ENCODE peak calls at places on chromosomes 6 and 20, in nine cellular contexts. M, G, Z, O, X, D, C, W and K are unnamed samples.

GRCh38 chr6:50936277-50936681 is 117.6 kb downstream of the TFAP2B start:
- DNase-seq in C (no peak), X (no peak), W (no peak), D (no peak), G (no peak), Z (peak), O (no peak), M (no peak), K (no peak)

GRCh38 chr20:14622796-14623195 is 285.4 kb upstream of the FLRT3 start:
- DNase-seq in C (no peak), G (no peak), M (peak), O (no peak), W (no peak), Z (peak), X (no peak), D (peak), K (peak)

GRCh38 chr6:38640216-38640909 is 634 bp upstream of the BTBD9 start:
- DNase-seq in C (no peak), G (no peak), Z (no peak), X (no peak), W (no peak), M (no peak), D (no peak), O (no peak), K (peak)

GRCh38 chr6:144264270-144265060 is 20.7 kb upstream of the UTRN start:
- DNase-seq in M (peak), X (peak), Z (peak), D (peak), W (no peak), O (no peak), C (no peak), G (no peak), K (peak)

GRCh38 chr6:75550544-75551167 is 51.0 kb upstream of the SENP6 start:
- DNase-seq in X (no peak), Z (no peak), C (no peak), G (no peak), W (no peak), O (no peak), M (no peak), D (no peak), K (no peak)

GRCh38 chr6:28943223-28943556 is 19.4 kb upstream of the TRIM27 start:
- DNase-seq in O (no peak), M (no peak), X (no peak), Z (no peak), D (no peak), C (no peak), G (no peak), W (no peak), K (peak)

GRCh38 chr20:18058661-18059467 is 1.1 kb upstream of the OVOL2 start:
- DNase-seq in X (no peak), D (no peak), G (no peak), C (no peak), M (no peak), Z (no peak), W (no peak), O (no peak), K (peak)

GRCh38 chr6:161265554-161265953 is 8.3 kb downstream of the AGPAT4 start:
- DNase-seq in C (no peak), M (no peak), Z (no peak), G (no peak), W (no peak), X (no peak), D (no peak), O (no peak), K (no peak)

GRCh38 chr6:6696867-6697531 is 108.5 kb downstream of the LY86 start:
- DNase-seq in Z (peak), G (no peak), X (peak), M (peak), D (peak), W (no peak), C (no peak), O (peak), K (peak)

GRCh38 chr6:167734662-167735497 is 91.8 kb upstream of the AFDN start:
- DNase-seq in D (no peak), C (no peak), W (no peak), X (no peak), M (no peak), Z (no peak), O (no peak), G (no peak), K (no peak)

GRCh38 chr20:31785089-31785488 is 34.1 kb upstream of the MYLK2 start:
- DNase-seq in M (no peak), X (no peak), G (no peak), C (no peak), Z (no peak), D (no peak), O (no peak), W (no peak), K (no peak)

GRCh38 chr6:158207452-158207788 is 39.3 kb downstream of the GTF2H5 start:
- DNase-seq in D (peak), C (no peak), M (peak), O (peak), W (no peak), G (no peak), Z (peak), X (peak), K (peak)

GRCh38 chr6:10316327-10316726 is 98.5 kb downstream of the TFAP2A start:
- DNase-seq in W (no peak), G (no peak), C (no peak), D (peak), X (peak), O (no peak), Z (peak), M (peak), K (peak)

GRCh38 chr20:25308671-25309394 is 60.9 kb downstream of the PYGB start:
- DNase-seq in C (no peak), X (peak), M (peak), W (no peak), Z (peak), D (no peak), O (no peak), G (no peak), K (peak)

GRCh38 chr20:51760905-51761544 is 7.2 kb downstream of the ATP9A start:
- DNase-seq in Z (peak), G (no peak), C (no peak), X (peak), D (no peak), W (no peak), M (peak), O (no peak), K (no peak)

GRCh38 chr20:50561379-50562078 is 51.3 kb downstream of the PTPN1 start:
- DNase-seq in X (peak), C (no peak), G (no peak), O (peak), W (no peak), M (peak), D (peak), Z (peak), K (peak)

GRCh38 chr6:152206072-152206818 is 398.8 kb downstream of the ESR1 start:
- DNase-seq in W (no peak), D (no peak), O (peak), Z (peak), G (no peak), X (peak), M (no peak), C (no peak), K (peak)

GRCh38 chr6:137968901-137969300 is 101.8 kb downstream of the TNFAIP3 start:
- DNase-seq in O (no peak), G (no peak), X (no peak), D (no peak), M (no peak), Z (peak), W (no peak), C (no peak), K (peak)

GRCh38 chr6:84357631-84358030 is 130.2 kb upstream of the CEP162 start:
- DNase-seq in O (no peak), D (no peak), Z (no peak), M (no peak), W (no peak), C (no peak), X (no peak), G (no peak), K (no peak)

GRCh38 chr6:16911088-16911487 is 149.8 kb upstream of the ATXN1 start:
- DNase-seq in D (no peak), O (no peak), C (no peak), M (no peak), X (no peak), Z (no peak), G (no peak), W (no peak), K (no peak)

GRCh38 chr20:46354207-46354555 is 45.9 kb upstream of the CDH22 start:
- DNase-seq in W (no peak), C (no peak), Z (no peak), X (no peak), G (no peak), M (no peak), O (no peak), D (no peak), K (no peak)

GRCh38 chr20:47675190-47676142 is 109.8 kb downstream of the SULF2 start:
- DNase-seq in M (no peak), X (no peak), C (no peak), Z (no peak), G (no peak), O (no peak), W (no peak), D (no peak), K (no peak)

GRCh38 chr6:40328376-40328987 is 258.7 kb downstream of the LRFN2 start:
- DNase-seq in C (peak), W (no peak), M (no peak), G (no peak), D (peak), Z (no peak), X (no peak), O (peak), K (no peak)

GRCh38 chr20:54047048-54047447 is 23.3 kb downstream of the BCAS1 start:
- DNase-seq in M (no peak), X (no peak), G (no peak), Z (no peak), W (no peak), D (no peak), C (no peak), O (no peak), K (no peak)

GRCh38 chr20:10619427-10619826 is 54.4 kb downstream of the JAG1 start:
- DNase-seq in Z (peak), D (peak), G (no peak), M (peak), X (peak), O (no peak), W (no peak), C (no peak), K (peak)

GRCh38 chr20:62500237-62500864 is 24.6 kb upstream of the GATA5 start:
- DNase-seq in C (peak), O (peak), M (peak), Z (peak), X (peak), W (peak), G (peak), D (peak), K (peak)

GRCh38 chr20:50980071-50980681 is 21.6 kb downstream of the MOCS3 start:
- DNase-seq in C (no peak), D (peak), G (no peak), M (peak), X (peak), W (no peak), O (peak), Z (peak), K (peak)

GRCh38 chr6:80348263-80348662 is 241.8 kb downstream of the BCKDHB start:
- DNase-seq in M (peak), G (no peak), D (no peak), C (no peak), O (no peak), W (no peak), Z (peak), X (no peak), K (no peak)

GRCh38 chr6:169978615-169979161 is 227.3 kb downstream of the ERMARD start:
- DNase-seq in W (no peak), M (no peak), X (no peak), O (no peak), G (no peak), Z (no peak), D (peak), C (no peak), K (no peak)

GRCh38 chr6:6689413-6690143 is 101.1 kb downstream of the LY86 start:
- DNase-seq in G (no peak), M (no peak), Z (no peak), O (no peak), X (no peak), D (peak), C (no peak), W (no peak), K (no peak)